ENCODE peak calls at places on chromosomes 12 and 14, in eight cellular contexts. Z is HT-29; N is mesendoderm; G is EH; W is HCT116; T is activated CD4-positive, alpha-beta T cell treated with anti-CD3 and anti-CD28 coated beads, Interleukin-2, amount 10 ng/mL, durations not matched to agents 7 days and 5 days; Y is endothelial cell; D is prostate gland. R is an unnamed sample.

GRCh38 chr14:73752297-73752992 is 38.3 kb upstream of the PNMA1 start:
- DNase-seq in Z (peak; percentile 61), N (peak; percentile 72), G (peak; percentile 93), W (no peak), T (peak; percentile 50), Y (no peak), D (peak; percentile 92), R (peak; percentile 41)

GRCh38 chr14:58287607-58288042 is 10.7 kb upstream of the ARID4A start:
- DNase-seq in Z (no peak), N (no peak), G (no peak), W (no peak), T (no peak), Y (no peak), D (no peak), R (no peak)

GRCh38 chr14:90398841-90399540 is 2.2 kb downstream of the CALM1 start:
- DNase-seq in Z (no peak), N (no peak), G (no peak), W (no peak), T (no peak), Y (no peak), D (no peak), R (no peak)

GRCh38 chr14:38958589-38958988 is 144.4 kb downstream of the SEC23A start:
- DNase-seq in Z (no peak), N (no peak), G (peak; percentile 5), W (no peak), T (no peak), Y (no peak), D (no peak), R (no peak)

GRCh38 chr12:65306603-65307501 is 28.4 kb downstream of the MSRB3 start:
- DNase-seq in Z (peak; percentile 87), N (peak; percentile 55), G (peak; percentile 65), W (peak; percentile 91), T (peak; percentile 18), Y (peak; percentile 33), D (no peak), R (no peak)

GRCh38 chr12:76787689-76788088 is 23.8 kb downstream of the ZDHHC17 start:
- DNase-seq in Z (no peak), N (no peak), G (no peak), W (no peak), T (no peak), Y (no peak), D (no peak), R (no peak)

GRCh38 chr14:104894331-104895206 is 29.5 kb downstream of the CEP170B start:
- DNase-seq in Z (no peak), N (no peak), G (no peak), W (no peak), T (no peak), Y (peak; percentile 21), D (no peak), R (no peak)

GRCh38 chr12:123933214-123933613 is 39.4 kb downstream of the CCDC92 start:
- DNase-seq in Z (no peak), N (no peak), G (no peak), W (no peak), T (no peak), Y (no peak), D (no peak), R (no peak)

GRCh38 chr12:68239309-68239708 is 13.7 kb upstream of the IL26 start:
- DNase-seq in Z (no peak), N (no peak), G (no peak), W (no peak), T (no peak), Y (no peak), D (no peak), R (no peak)

GRCh38 chr12:41018010-41018409 is 170.1 kb upstream of the PDZRN4 start:
- DNase-seq in Z (no peak), N (no peak), G (no peak), W (no peak), T (no peak), Y (no peak), D (no peak), R (no peak)

GRCh38 chr12:42482086-42482819 is 107.3 kb downstream of the PRICKLE1 start:
- DNase-seq in Z (peak; percentile 7), N (no peak), G (peak; percentile 44), W (no peak), T (no peak), Y (peak; percentile 35), D (peak; percentile 77), R (no peak)

R was measured in T-helper 17 cell.